ENCODE peak calls at places on chromosomes 12 and 14, in five cellular contexts. P is AG04450, D is progenitor cell of endocrine pancreas, U is omental fat pad, J is neural crest cell. X is an unnamed sample.

GRCh38 chr12:77062846-77063461 is 2.4 kb downstream of the E2F7 start:
- DNase-seq in P (peak), D (no peak), U (no peak), J (no peak), X (no peak)

GRCh38 chr14:106378191-106378590 is 851.8 kb downstream of the TMEM121 start:
- DNase-seq in P (no peak), D (no peak), U (no peak), J (no peak), X (peak)

GRCh38 chr12:56978397-56979138 is 21.2 kb upstream of the RDH16 start:
- DNase-seq in P (no peak), D (no peak), U (no peak), J (no peak), X (peak)

GRCh38 chr12:27924350-27925140 is 48.0 kb downstream of the PTHLH start:
- DNase-seq in P (no peak), D (no peak), U (no peak), J (no peak), X (no peak)

GRCh38 chr12:25051583-25052190 is 102.8 kb upstream of the BCAT1 start:
- DNase-seq in P (no peak), D (no peak), U (no peak), J (no peak), X (no peak)

GRCh38 chr12:123243851-123244250 is 10.6 kb downstream of the MTRFR start:
- DNase-seq in P (no peak), D (no peak), U (no peak), J (no peak), X (no peak)

GRCh38 chr12:92378682-92379479 is 233.2 kb upstream of the BTG1 start:
- DNase-seq in P (no peak), D (no peak), U (no peak), J (no peak), X (no peak)

GRCh38 chr12:78208106-78208505 is 377.4 kb downstream of the NAV3 start:
- DNase-seq in P (no peak), D (no peak), U (no peak), J (no peak), X (no peak)

GRCh38 chr14:94775875-94776217 is 5.9 kb upstream of the GSC start:
- DNase-seq in P (no peak), D (no peak), U (no peak), J (no peak), X (no peak)

GRCh38 chr12:93743999-93744689 is 67.0 kb downstream of the CRADD start:
- DNase-seq in P (no peak), D (no peak), U (no peak), J (no peak), X (no peak)

GRCh38 chr12:13254311-13254710 is 57.8 kb downstream of the EMP1 start:
- DNase-seq in P (no peak), D (no peak), U (no peak), J (no peak), X (no peak)

GRCh38 chr12:34597548-34598351 is 575.5 kb downstream of the ALG10 start:
- DNase-seq in P (no peak), D (no peak), U (no peak), J (no peak), X (no peak)

GRCh38 chr12:108801736-108802665 is 55.4 kb downstream of the SSH1 start:
- DNase-seq in P (no peak), D (no peak), U (peak), J (peak), X (no peak)

GRCh38 chr14:63677891-63678379 is 36.3 kb upstream of the WDR89 start:
- DNase-seq in P (no peak), D (no peak), U (no peak), J (no peak), X (no peak)

GRCh38 chr12:113874999-113875561 is 91.0 kb downstream of the RBM19 start:
- DNase-seq in P (peak), D (no peak), U (no peak), J (no peak), X (no peak)

GRCh38 chr14:34721129-34721528 is 6.7 kb upstream of the CFL2 start:
- DNase-seq in P (no peak), D (no peak), U (no peak), J (no peak), X (no peak)

GRCh38 chr12:96466939-96467751 is 22.2 kb upstream of the CFAP54 start:
- DNase-seq in P (no peak), D (no peak), U (no peak), J (no peak), X (peak)

GRCh38 chr12:19499030-19499429 is 59.7 kb downstream of the AEBP2 start:
- DNase-seq in P (no peak), D (no peak), U (no peak), J (no peak), X (no peak)

GRCh38 chr14:102764220-102764671 is 13.0 kb upstream of the TRAF3 start:
- DNase-seq in P (no peak), D (no peak), U (no peak), J (no peak), X (no peak)

GRCh38 chr14:60971271-60971670 is 9.6 kb downstream of the TRMT5 start:
- DNase-seq in P (no peak), D (no peak), U (no peak), J (no peak), X (no peak)

GRCh38 chr14:60972295-60972694 is 8.6 kb downstream of the TRMT5 start:
- DNase-seq in P (no peak), D (no peak), U (no peak), J (no peak), X (no peak)

GRCh38 chr14:60974070-60974469 is 6.8 kb downstream of the TRMT5 start:
- DNase-seq in P (no peak), D (no peak), U (no peak), J (no peak), X (no peak)

GRCh38 chr14:60970146-60970545 is 10.7 kb downstream of the TRMT5 start:
- DNase-seq in P (no peak), D (no peak), U (no peak), J (no peak), X (no peak)

GRCh38 chr14:60973070-60973469 is 7.8 kb downstream of the TRMT5 start:
- DNase-seq in P (no peak), D (no peak), U (no peak), J (no peak), X (no peak)
- TF ChIP-seq CTCF in P (no peak), D (no peak), U (no peak), J (no peak), X (no peak)

GRCh38 chr12:66744956-66745383 is 66.1 kb upstream of the GRIP1 start:
- DNase-seq in P (no peak), D (no peak), U (no peak), J (no peak), X (no peak)
- TF ChIP-seq CTCF in P (no peak), D (peak), U (no peak), J (peak), X (no peak)

GRCh38 chr12:98002887-98003493 is 512.4 kb upstream of the TMPO start:
- DNase-seq in P (no peak), D (no peak), U (no peak), J (peak), X (no peak)
- TF ChIP-seq CTCF in P (peak), D (peak), U (no peak), J (peak), X (peak)

GRCh38 chr14:68816943-68817430 is 24.1 kb upstream of the ZFP36L1 start:
- DNase-seq in P (no peak), D (no peak), U (no peak), J (no peak), X (no peak)
- TF ChIP-seq CTCF in P (no peak), D (no peak), U (no peak), J (no peak), X (no peak)

DNA sequence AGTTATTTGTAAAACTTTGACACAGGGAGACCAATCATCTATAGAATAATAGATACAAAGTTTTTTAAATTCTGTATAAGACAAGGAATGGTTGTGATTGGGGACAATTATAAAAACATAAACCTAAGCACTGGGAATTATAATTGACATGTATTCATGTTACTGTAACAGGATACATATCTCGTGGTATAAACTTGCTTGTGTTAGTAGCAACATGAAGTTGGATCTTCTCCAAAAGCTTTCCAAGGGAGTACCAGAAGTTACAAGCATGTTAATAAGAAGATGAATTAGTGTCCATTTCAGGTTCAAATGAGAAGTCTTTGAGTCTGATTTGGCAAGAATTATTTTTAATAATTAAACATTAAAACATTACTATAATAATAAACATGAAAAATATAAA is 42.2 kb downstream of the CDKL1 start:
- DNase-seq in P (no peak), D (no peak), U (no peak), J (no peak), X (no peak)
- TF ChIP-seq CTCF in P (no peak), D (no peak), U (no peak), J (no peak), X (no peak)